ENCODE peak calls at places on chromosomes 12 and 14, in six cellular contexts. Q is neuronal stem cell, N is H1, C is IMR-90, F is H9, A is mesenchymal stem cell. G is an unnamed sample.

GRCh38 chr12:101564912-101565311 is 29.9 kb upstream of the MYBPC1 start:
- DNase-seq in Q (no peak), N (no peak), C (no peak), F (peak; percentile 45), A (no peak), G (peak; percentile 66)

GRCh38 chr12:50314629-50315312 is 31.5 kb upstream of the LIMA1 start:
- DNase-seq in Q (peak; percentile 48), N (no peak), C (peak; percentile 80), F (no peak), A (peak; percentile 71), G (peak; percentile 63)

GRCh38 chr12:46567667-46568066 is 195.1 kb upstream of the SLC38A2 start:
- DNase-seq in Q (no peak), N (no peak), C (no peak), F (no peak), A (no peak), G (no peak)

GRCh38 chr12:50059440-50060119 is 2.2 kb downstream of the ASIC1 start:
- DNase-seq in Q (no peak), N (no peak), C (peak; percentile 39), F (no peak), A (no peak), G (no peak)

GRCh38 chr14:94054401-94054800 is 26.6 kb downstream of the DDX24 start:
- DNase-seq in Q (no peak), N (no peak), C (no peak), F (no peak), A (no peak), G (no peak)

GRCh38 chr12:50862316-50862715 is 19.6 kb downstream of the TMPRSS12 start:
- DNase-seq in Q (no peak), N (no peak), C (peak; percentile 77), F (no peak), A (peak; percentile 60), G (no peak)

GRCh38 chr12:85385406-85385805 is 105.4 kb downstream of the ALX1 start:
- DNase-seq in Q (no peak), N (no peak), C (no peak), F (no peak), A (no peak), G (no peak)

GRCh38 chr14:55599250-55599879 is 19.4 kb downstream of the KTN1 start:
- DNase-seq in Q (no peak), N (no peak), C (no peak), F (no peak), A (no peak), G (no peak)

GRCh38 chr14:29465095-29465494 is 462.6 kb downstream of the PRKD1 start:
- DNase-seq in Q (no peak), N (no peak), C (peak; percentile 27), F (no peak), A (no peak), G (no peak)

GRCh38 chr12:69519871-69520270 is 49.7 kb downstream of the FRS2 start:
- DNase-seq in Q (no peak), N (no peak), C (no peak), F (no peak), A (peak; percentile 82), G (no peak)

GRCh38 chr12:132152411-132152821 is 8.2 kb downstream of the NOC4L start:
- DNase-seq in Q (no peak), N (no peak), C (no peak), F (no peak), A (no peak), G (no peak)

GRCh38 chr14:36054353-36055051 is 122.0 kb downstream of the PTCSC3 start:
- DNase-seq in Q (no peak), N (no peak), C (no peak), F (no peak), A (no peak), G (no peak)

GRCh38 chr12:8779862-8780261 is 42.6 kb upstream of the A2ML1 start:
- DNase-seq in Q (no peak), N (no peak), C (no peak), F (no peak), A (no peak), G (no peak)

GRCh38 chr14:97407701-97408407 is 610.7 kb downstream of the VRK1 start:
- DNase-seq in Q (no peak), N (no peak), C (no peak), F (no peak), A (no peak), G (no peak)

GRCh38 chr12:124720019-124720686 is 143.5 kb downstream of the SCARB1 start:
- DNase-seq in Q (no peak), N (no peak), C (peak; percentile 82), F (no peak), A (peak; percentile 85), G (no peak)

GRCh38 chr12:113831016-113831415 is 135.1 kb downstream of the RBM19 start:
- DNase-seq in Q (no peak), N (no peak), C (peak; percentile 50), F (no peak), A (no peak), G (no peak)

GRCh38 chr12:95615735-95616134 is 64.5 kb upstream of the USP44 start:
- DNase-seq in Q (no peak), N (no peak), C (peak; percentile 79), F (no peak), A (no peak), G (no peak)

GRCh38 chr12:49331360-49332222 is 5.4 kb downstream of the C1QL4 start:
- DNase-seq in Q (no peak), N (no peak), C (peak; percentile 76), F (peak; percentile 80), A (peak; percentile 86), G (peak; percentile 80)

GRCh38 chr12:96157427-96157826 is 36.7 kb upstream of the ELK3 start:
- DNase-seq in Q (no peak), N (no peak), C (no peak), F (no peak), A (no peak), G (no peak)

GRCh38 chr14:61533513-61534255 is 161.6 kb upstream of the HIF1A start:
- DNase-seq in Q (no peak), N (no peak), C (no peak), F (no peak), A (no peak), G (no peak)

GRCh38 chr14:76084374-76084773 is 67.3 kb upstream of the GPATCH2L start:
- DNase-seq in Q (peak; percentile 40), N (no peak), C (no peak), F (no peak), A (no peak), G (no peak)

GRCh38 chr12:114500775-114501473 is 95.0 kb upstream of the TBX5 start:
- DNase-seq in Q (no peak), N (no peak), C (no peak), F (no peak), A (no peak), G (peak; percentile 13)

GRCh38 chr12:111219440-111219839 is 149.5 kb downstream of the PHETA1 start:
- DNase-seq in Q (no peak), N (no peak), C (no peak), F (no peak), A (no peak), G (no peak)

GRCh38 chr12:100987552-100988277 is 193.1 kb downstream of the ANO4 start:
- DNase-seq in Q (peak; percentile 31), N (no peak), C (peak; percentile 70), F (peak; percentile 77), A (peak; percentile 60), G (peak; percentile 91)

GRCh38 chr14:77882098-77882497 is 82.2 kb downstream of the ADCK1 start:
- DNase-seq in Q (no peak), N (no peak), C (no peak), F (no peak), A (peak; percentile 36), G (no peak)

GRCh38 chr14:101372894-101373640 is 188.2 kb upstream of the DIO3 start:
- DNase-seq in Q (no peak), N (no peak), C (no peak), F (no peak), A (no peak), G (peak; percentile 13)
- H2BK15ac ChIP-seq in Q (no peak overlapping the region), N (no peak overlapping the region), C (no peak overlapping the region), F (no peak overlapping the region), A (no peak overlapping the region), G (no peak overlapping the region)

DNA sequence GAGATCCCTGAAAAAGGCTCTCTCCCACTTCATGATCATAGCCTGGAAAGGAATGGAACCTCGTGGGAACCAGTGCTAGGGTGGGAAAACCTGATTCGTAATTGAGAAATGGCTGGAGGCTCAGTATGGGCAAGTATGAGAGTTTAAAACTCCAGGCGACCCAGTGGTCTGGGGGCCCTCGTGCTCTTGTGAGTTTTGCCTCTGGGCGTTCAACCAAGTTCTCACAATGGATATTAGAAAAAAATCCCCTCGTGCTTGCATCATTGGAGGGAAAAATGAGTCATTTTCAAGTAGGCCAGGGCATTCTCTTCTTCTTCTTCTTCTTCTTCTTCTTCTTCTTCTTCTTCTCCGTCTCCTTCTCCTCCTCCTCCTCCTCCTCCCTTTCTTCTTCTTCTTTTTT is 39.1 kb downstream of the GPR68 start:
- DNase-seq in Q (no peak), N (no peak), C (no peak), F (no peak), A (no peak), G (no peak)
- H4K8ac ChIP-seq in Q (no peak overlapping the region), N (no peak overlapping the region), C (no peak overlapping the region), F (no peak overlapping the region), A (no peak overlapping the region), G (no peak overlapping the region)

GRCh38 chr14:33742166-33742565 is 208.7 kb downstream of the EGLN3 start:
- DNase-seq in Q (no peak), N (no peak), C (no peak), F (no peak), A (no peak), G (no peak)

GRCh38 chr14:33745163-33745562 is 205.7 kb downstream of the EGLN3 start:
- DNase-seq in Q (no peak), N (no peak), C (no peak), F (no peak), A (no peak), G (no peak)

GRCh38 chr14:33747749-33748148 is 203.1 kb downstream of the EGLN3 start:
- DNase-seq in Q (no peak), N (no peak), C (no peak), F (no peak), A (no peak), G (no peak)
- H2BK15ac ChIP-seq in Q (no peak overlapping the region), N (no peak overlapping the region), C (no peak overlapping the region), F (no peak overlapping the region), A (no peak overlapping the region), G (no peak overlapping the region)

GRCh38 chr12:43835264-43835655 is 621 bp upstream of the TMEM117 start:
- DNase-seq in Q (no peak), N (no peak), C (peak; percentile 4), F (no peak), A (peak; percentile 34), G (no peak)
- H4K8ac ChIP-seq in Q (no peak overlapping the region), N (no peak overlapping the region), C (peak overlapping the region; percentile 79), F (no peak overlapping the region), A (peak overlapping the region; percentile 96), G (no peak overlapping the region)

DNA sequence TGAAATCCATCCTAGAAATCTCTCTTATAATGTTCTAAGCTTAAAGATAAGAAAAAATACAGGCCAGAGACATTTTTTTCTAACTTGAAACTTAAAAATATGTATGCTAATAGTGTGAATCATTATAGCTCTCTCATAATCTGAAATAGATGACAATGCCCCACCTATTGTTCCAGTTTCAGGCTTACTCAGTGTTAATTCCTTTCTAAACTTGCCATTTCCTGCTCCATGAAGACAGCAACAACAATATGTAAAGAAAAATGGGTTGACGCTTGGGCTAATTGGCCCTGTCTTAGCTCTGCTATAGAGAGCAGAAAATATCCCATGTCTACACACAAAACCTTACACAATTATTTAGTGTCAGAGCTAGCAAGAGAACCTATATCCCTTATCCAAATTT is 37.1 kb downstream of the LMO3 start:
- DNase-seq in Q (no peak), N (no peak), C (no peak), F (no peak), A (no peak), G (peak; percentile 18)
- H2BK15ac ChIP-seq in Q (no peak overlapping the region), N (no peak overlapping the region), C (no peak overlapping the region), F (no peak overlapping the region), A (no peak overlapping the region), G (no peak overlapping the region)

GRCh38 chr12:79548525-79548924 is 142.2 kb downstream of the PAWR start:
- DNase-seq in Q (no peak), N (no peak), C (no peak), F (no peak), A (no peak), G (peak; percentile 21)
- H4K8ac ChIP-seq in Q (no peak overlapping the region), N (no peak overlapping the region), C (peak overlapping the region; percentile 82), F (no peak overlapping the region), A (no peak overlapping the region), G (no peak overlapping the region)

G was measured in mesendoderm.